ENCODE peak calls at places on chromosome 22, in eight cellular contexts. P, F, V, J, R, X, W and B are unnamed samples.

GRCh38 chr22:50307891-50308596 is 598 bp upstream of the PLXNB2 start:
- DNase-seq in V (peak), R (no peak), W (no peak), J (no peak), X (no peak), F (no peak), P (no peak), B (no peak)

GRCh38 chr22:18909556-18909955 is 3.4 kb downstream of the DGCR6 start:
- DNase-seq in V (no peak), P (no peak), F (no peak), W (peak), J (no peak), R (no peak), X (no peak), B (no peak)

GRCh38 chr22:42711895-42712837 is 8.5 kb downstream of the A4GALT start:
- DNase-seq in X (peak), R (no peak), P (no peak), J (no peak), V (no peak), F (no peak), W (no peak), B (no peak)

GRCh38 chr22:25068701-25069100 is 116.2 kb downstream of the KIAA1671 start:
- DNase-seq in V (no peak), R (no peak), P (no peak), F (no peak), J (no peak), X (no peak), W (no peak), B (no peak)

GRCh38 chr22:42648017-42648367 is 1.2 kb downstream of the CYB5R3 start:
- DNase-seq in X (no peak), F (no peak), W (no peak), V (no peak), J (no peak), P (no peak), R (no peak), B (no peak)

GRCh38 chr22:32023251-32023827 is 19.7 kb upstream of the SLC5A1 start:
- DNase-seq in J (no peak), V (no peak), X (no peak), P (no peak), F (no peak), R (no peak), W (no peak), B (no peak)

GRCh38 chr22:17910561-17911311 is 113.6 kb downstream of the MICAL3 start:
- DNase-seq in V (peak), P (peak), F (peak), R (no peak), J (peak), X (no peak), W (peak), B (no peak)

GRCh38 chr22:46012182-46012880 is 35.4 kb upstream of the WNT7B start:
- DNase-seq in R (no peak), W (peak), F (no peak), V (no peak), J (no peak), X (no peak), P (no peak), B (no peak)

GRCh38 chr22:23542933-23543332 is 37.2 kb downstream of the IGLL1 start:
- DNase-seq in P (no peak), J (no peak), X (no peak), F (no peak), R (no peak), V (no peak), W (no peak), B (no peak)

GRCh38 chr22:44585559-44586121 is 87.6 kb upstream of the RTL6 start:
- DNase-seq in V (no peak), R (no peak), F (no peak), P (no peak), X (no peak), J (no peak), W (peak), B (no peak)

GRCh38 chr22:50318698-50319411 is 8.0 kb downstream of the DENND6B start:
- DNase-seq in P (no peak), W (no peak), V (peak), R (no peak), X (peak), F (no peak), J (no peak), B (peak)

GRCh38 chr22:26259510-26259909 is 90.2 kb downstream of the SEZ6L start:
- DNase-seq in X (peak), P (peak), V (no peak), R (no peak), J (no peak), F (peak), W (no peak), B (no peak)

GRCh38 chr22:24695958-24696511 is 78.5 kb downstream of the PIWIL3 start:
- DNase-seq in V (no peak), R (no peak), X (no peak), W (no peak), P (no peak), J (no peak), F (peak), B (no peak)

GRCh38 chr22:46974077-46974476 is 211.6 kb downstream of the TBC1D22A start:
- DNase-seq in P (no peak), W (no peak), R (no peak), V (no peak), J (no peak), F (no peak), X (no peak), B (no peak)

GRCh38 chr22:23825246-23825905 is 13.4 kb downstream of the DERL3 start:
- DNase-seq in X (no peak), W (no peak), V (no peak), J (no peak), R (no peak), F (no peak), P (no peak), B (no peak)

GRCh38 chr22:40345271-40345670 is 1.0 kb upstream of the ADSL start:
- DNase-seq in R (no peak), P (no peak), F (no peak), W (no peak), X (peak), J (no peak), V (no peak), B (no peak)

GRCh38 chr22:23215294-23216204 is 35.2 kb downstream of the BCR start:
- DNase-seq in X (no peak), P (peak), R (no peak), F (no peak), W (peak), V (no peak), J (no peak), B (no peak)

GRCh38 chr22:39699631-39700348 is 129.2 kb downstream of the CACNA1I start:
- DNase-seq in F (no peak), R (no peak), X (no peak), P (no peak), V (no peak), W (no peak), J (no peak), B (no peak)

GRCh38 chr22:45934659-45935341 is 42.2 kb downstream of the WNT7B start:
- DNase-seq in W (peak), R (no peak), J (peak), P (peak), F (no peak), X (no peak), V (no peak), B (no peak)

GRCh38 chr22:26568207-26568706 is 21.7 kb downstream of the TPST2 start:
- DNase-seq in X (no peak), R (no peak), F (peak), W (no peak), J (no peak), P (no peak), V (no peak), B (no peak)

GRCh38 chr22:33918676-33919590 is 1.3 kb downstream of the LARGE1 start:
- DNase-seq in W (no peak), R (no peak), J (no peak), X (no peak), P (no peak), F (no peak), V (no peak), B (peak)

GRCh38 chr22:49323751-49324415 is 503.8 kb downstream of the BRD1 start:
- DNase-seq in W (no peak), V (no peak), P (no peak), F (no peak), J (no peak), X (no peak), R (peak), B (peak)

GRCh38 chr22:11307996-11308395 is 4220.0 kb upstream of the OR11H1 start:
- DNase-seq in W (no peak), V (no peak), R (no peak), J (no peak), F (no peak), X (no peak), P (no peak), B (no peak)

GRCh38 chr22:19361501-19362103 is 69.9 kb downstream of the HIRA start:
- DNase-seq in J (no peak), P (no peak), W (no peak), V (no peak), R (peak), X (peak), F (no peak), B (peak)

GRCh38 chr22:43882122-43882767 is 9.6 kb downstream of the PNPLA5 start:
- DNase-seq in W (no peak), V (no peak), F (no peak), P (no peak), R (no peak), X (no peak), J (no peak), B (no peak)

GRCh38 chr22:34842630-34843029 is 223.3 kb upstream of the ISX start:
- DNase-seq in R (no peak), X (no peak), P (no peak), W (no peak), F (peak), J (no peak), V (no peak), B (no peak)

GRCh38 chr22:16699336-16699735 is 106.7 kb upstream of the CCT8L2 start:
- DNase-seq in R (no peak), X (no peak), P (no peak), F (no peak), W (no peak), V (peak), J (no peak), B (no peak)

GRCh38 chr22:26474687-26475086 is 8.9 kb downstream of the HPS4 start:
- DNase-seq in V (no peak), F (no peak), R (no peak), J (no peak), W (no peak), X (no peak), P (no peak), B (no peak)

GRCh38 chr22:46287873-46288751 is 8.6 kb upstream of the GTSE1 start:
- DNase-seq in F (no peak), J (no peak), V (no peak), W (no peak), X (peak), P (no peak), R (peak), B (peak)

GRCh38 chr22:37262346-37262745 is 18.3 kb upstream of the RAC2 start:
- DNase-seq in J (no peak), P (no peak), X (no peak), F (no peak), V (no peak), W (no peak), R (no peak), B (no peak)

GRCh38 chr22:37260939-37261338 is 16.9 kb upstream of the RAC2 start:
- DNase-seq in R (peak), W (peak), P (peak), J (no peak), X (peak), F (peak), V (peak), B (peak)

GRCh38 chr22:37258810-37259472 is 14.9 kb upstream of the RAC2 start:
- DNase-seq in J (no peak), R (no peak), P (no peak), F (peak), V (no peak), W (no peak), X (no peak), B (no peak)

GRCh38 chr22:37259540-37260029 is 15.5 kb upstream of the RAC2 start:
- DNase-seq in P (peak), V (no peak), X (no peak), W (no peak), R (no peak), J (no peak), F (peak), B (no peak)

GRCh38 chr22:37260396-37260795 is 16.3 kb upstream of the RAC2 start:
- DNase-seq in V (no peak), R (no peak), J (no peak), F (no peak), P (no peak), X (no peak), W (no peak), B (no peak)
- TF ChIP-seq CTCF in V (no peak), R (no peak), J (no peak), F (no peak), P (no peak), X (no peak), W (no peak), B (no peak)

DNA sequence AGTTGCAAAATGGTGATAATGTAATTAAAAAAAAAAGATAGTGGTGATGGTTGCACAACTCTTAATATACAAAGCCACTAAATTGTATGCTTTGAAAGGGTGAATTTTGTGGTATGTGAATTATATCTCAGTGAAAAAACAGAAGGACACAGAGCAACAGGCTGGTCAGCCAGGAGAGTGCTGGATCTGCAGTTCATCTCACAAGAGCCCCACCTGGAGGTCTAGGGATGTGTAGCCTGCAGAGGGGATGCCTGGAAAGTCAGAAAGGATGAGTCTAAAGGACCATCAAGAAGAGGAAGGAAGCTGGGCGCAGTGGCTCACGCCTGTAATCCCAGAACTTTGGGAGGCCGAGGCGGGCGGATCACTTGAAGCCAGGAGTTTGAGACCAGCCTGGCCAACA is 9.0 kb downstream of the POLR3H start:
- DNase-seq in X (no peak), R (no peak), F (peak), J (no peak), W (no peak), P (no peak), V (peak), B (no peak)
- TF ChIP-seq CTCF in X (no peak), R (peak), F (peak), J (no peak), W (no peak), P (no peak), V (no peak), B (no peak)

GRCh38 chr22:29635734-29636357 is 32.4 kb downstream of the NF2 start:
- DNase-seq in X (peak), F (peak), W (no peak), P (no peak), R (peak), V (no peak), J (no peak), B (peak)
- TF ChIP-seq CTCF in X (peak), F (peak), W (peak), P (peak), R (peak), V (peak), J (peak), B (peak)

GRCh38 chr22:36286096-36286957 is 33.4 kb downstream of the APOL1 start:
- DNase-seq in F (peak), J (peak), P (peak), R (peak), V (peak), W (peak), X (peak), B (peak)
- TF ChIP-seq CTCF in F (peak), J (peak), P (peak), R (peak), V (peak), W (peak), X (peak), B (peak)

GRCh38 chr22:30649430-30650007 is 13.9 kb downstream of the SLC35E4 start:
- DNase-seq in F (no peak), X (peak), J (no peak), V (no peak), R (peak), P (no peak), W (peak), B (peak)
- TF ChIP-seq CTCF in F (no peak), X (no peak), J (no peak), V (no peak), R (no peak), P (no peak), W (no peak), B (no peak)

GRCh38 chr22:20660441-20661054 is 113.4 kb upstream of the SERPIND1 start:
- DNase-seq in P (no peak), R (no peak), F (no peak), V (no peak), J (no peak), X (no peak), W (no peak), B (no peak)

GRCh38 chr22:20664594-20664959 is 109.3 kb upstream of the SERPIND1 start:
- DNase-seq in V (no peak), P (no peak), W (no peak), J (no peak), F (no peak), R (no peak), X (no peak), B (no peak)

GRCh38 chr22:20663941-20664593 is 109.8 kb upstream of the SERPIND1 start:
- DNase-seq in V (no peak), X (no peak), J (no peak), F (no peak), W (no peak), R (no peak), P (no peak), B (no peak)

GRCh38 chr22:20661473-20661872 is 112.4 kb upstream of the SERPIND1 start:
- DNase-seq in J (no peak), W (no peak), F (no peak), X (no peak), V (no peak), R (no peak), P (no peak), B (no peak)

DNA sequence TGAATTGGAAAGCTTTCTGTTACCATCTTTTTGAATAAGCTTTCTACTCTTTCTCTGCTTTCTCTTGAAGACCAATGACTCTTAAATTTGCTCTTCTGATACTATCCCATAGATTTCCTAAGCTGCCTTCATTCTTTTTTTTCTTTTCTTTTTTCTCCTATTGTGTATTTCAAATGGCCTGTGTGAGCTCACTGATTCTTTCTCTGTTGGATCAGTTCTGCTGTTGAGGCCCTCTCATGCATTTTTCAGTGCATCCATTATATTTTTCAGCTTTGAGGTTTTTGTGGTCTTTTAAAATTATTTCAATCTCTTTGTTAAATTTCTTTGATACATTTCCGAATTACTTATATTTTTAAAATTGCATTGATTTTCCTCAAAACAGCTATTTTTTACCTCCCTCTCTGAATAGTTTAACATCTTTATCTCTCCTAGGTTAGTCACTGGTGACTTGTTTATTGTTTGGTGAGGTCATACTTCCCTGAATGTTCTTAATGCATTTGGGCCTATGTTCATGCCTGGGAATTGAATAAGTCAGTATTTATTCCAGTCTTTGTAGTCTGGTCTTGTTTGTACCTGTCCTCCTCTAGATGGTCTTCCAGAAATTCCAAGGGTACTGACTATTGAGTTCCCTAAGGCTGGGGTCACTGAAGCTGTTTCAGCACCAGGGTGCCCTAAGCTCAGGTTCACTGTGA is 110.6 kb upstream of the SERPIND1 start:
- DNase-seq in W (no peak), X (no peak), R (no peak), J (no peak), V (no peak), P (no peak), F (no peak), B (no peak)
- TF ChIP-seq CTCF in W (no peak), X (no peak), R (no peak), J (no peak), V (no peak), P (no peak), F (no peak), B (no peak)

GRCh38 chr22:29320546-29320945 is 5.0 kb upstream of the RASL10A start:
- DNase-seq in W (no peak), V (no peak), J (no peak), P (no peak), R (no peak), X (no peak), F (no peak), B (no peak)
- TF ChIP-seq CTCF in W (no peak), V (no peak), J (no peak), P (no peak), R (no peak), X (no peak), F (no peak), B (peak)

DNA sequence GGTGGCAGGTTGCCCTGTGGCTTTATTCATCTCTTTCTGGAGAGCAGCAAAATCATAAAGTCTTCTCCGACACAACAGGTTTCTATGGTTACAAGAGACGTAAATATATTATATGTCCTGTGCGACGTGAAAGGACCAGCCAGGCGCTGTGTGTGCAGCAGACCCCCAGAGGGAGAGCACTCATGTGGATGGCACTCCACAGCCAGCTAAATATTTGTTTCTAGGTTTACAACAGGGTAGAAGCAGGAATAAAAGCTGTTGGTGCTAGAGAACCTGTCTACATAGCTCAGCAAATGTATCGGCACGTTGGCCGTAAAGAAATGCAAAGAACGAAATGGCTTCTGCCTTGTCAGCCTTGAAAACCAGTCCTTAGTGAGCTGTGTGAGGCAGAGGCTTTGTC is 133.8 kb upstream of the PITPNB start:
- DNase-seq in W (no peak), R (no peak), P (no peak), X (no peak), F (peak), J (no peak), V (no peak), B (no peak)
- TF ChIP-seq CTCF in W (no peak), R (no peak), P (no peak), X (no peak), F (peak), J (no peak), V (no peak), B (no peak)

GRCh38 chr22:36294801-36295200 is 41.9 kb downstream of the APOL1 start:
- DNase-seq in F (no peak), R (no peak), P (no peak), V (no peak), J (no peak), W (no peak), X (no peak), B (no peak)
- TF ChIP-seq CTCF in F (no peak), R (no peak), P (no peak), V (no peak), J (no peak), W (no peak), X (no peak), B (no peak)